ENCODE peak calls at places on chromosome 14, in seven cellular contexts. P is GM04504, A is T47D, B is astrocyte of the cerebellum, R is KBM-7, Y is cardiac muscle cell, M is sciatic nerve. O is an unnamed sample.

GRCh38 chr14:75542585-75543091 is 20.4 kb downstream of the BATF start:
- DNase-seq in P (no peak), A (peak), B (no peak), R (peak), Y (peak), M (peak), O (no peak)

GRCh38 chr14:54629635-54630360 is 62.9 kb downstream of the SAMD4A start:
- DNase-seq in P (no peak), A (no peak), B (no peak), R (no peak), Y (no peak), M (no peak), O (no peak)

GRCh38 chr14:23028800-23029199 is 5.9 kb downstream of the PSMB5 start:
- DNase-seq in P (no peak), A (no peak), B (no peak), R (no peak), Y (no peak), M (no peak), O (no peak)

GRCh38 chr14:64293976-64294671 is at the start of gene ESR2:
- DNase-seq in P (no peak), A (peak), B (no peak), R (peak), Y (peak), M (no peak), O (no peak)

GRCh38 chr14:75934998-75935628 is 46.7 kb downstream of the TGFB3 start:
- DNase-seq in P (no peak), A (no peak), B (no peak), R (peak), Y (no peak), M (no peak), O (no peak)

GRCh38 chr14:64440494-64440893 is 24.8 kb upstream of the AKAP5 start:
- DNase-seq in P (no peak), A (no peak), B (no peak), R (no peak), Y (no peak), M (no peak), O (no peak)

GRCh38 chr14:21385170-21385904 is 1.5 kb upstream of the SUPT16H start:
- DNase-seq in P (no peak), A (no peak), B (no peak), R (peak), Y (no peak), M (no peak), O (peak)

GRCh38 chr14:69572634-69573135 is 2.0 kb downstream of the CCDC177 start:
- DNase-seq in P (no peak), A (no peak), B (no peak), R (no peak), Y (peak), M (no peak), O (no peak)

GRCh38 chr14:71235865-71236264 is 328.6 kb downstream of the PCNX1 start:
- DNase-seq in P (no peak), A (no peak), B (peak), R (peak), Y (peak), M (no peak), O (peak)

GRCh38 chr14:101055776-101056374 is 152.4 kb upstream of the RTL1 start:
- DNase-seq in P (no peak), A (no peak), B (no peak), R (no peak), Y (no peak), M (no peak), O (no peak)

GRCh38 chr14:53740570-53740969 is 216.1 kb downstream of the BMP4 start:
- DNase-seq in P (no peak), A (no peak), B (no peak), R (no peak), Y (no peak), M (no peak), O (no peak)

GRCh38 chr14:99884834-99885648 is 91.8 kb downstream of the EML1 start:
- DNase-seq in P (peak), A (peak), B (peak), R (peak), Y (peak), M (no peak), O (peak)

GRCh38 chr14:101562659-101563351 is 1.5 kb downstream of the DIO3 start:
- DNase-seq in P (no peak), A (no peak), B (no peak), R (no peak), Y (no peak), M (no peak), O (no peak)

GRCh38 chr14:87000071-87000470 is 992.9 kb downstream of the GALC start:
- DNase-seq in P (no peak), A (no peak), B (no peak), R (no peak), Y (no peak), M (no peak), O (no peak)

GRCh38 chr14:72947366-72948160 is 21.3 kb downstream of the DCAF4 start:
- DNase-seq in P (no peak), A (no peak), B (no peak), R (no peak), Y (no peak), M (no peak), O (peak)

GRCh38 chr14:71395151-71395604 is 487.9 kb downstream of the PCNX1 start:
- DNase-seq in P (peak), A (no peak), B (no peak), R (no peak), Y (peak), M (no peak), O (no peak)

GRCh38 chr14:104355949-104356737 is 217.8 kb downstream of the KIF26A start:
- DNase-seq in P (no peak), A (no peak), B (no peak), R (no peak), Y (no peak), M (peak), O (no peak)

GRCh38 chr14:90897022-90897421 is 80.8 kb upstream of the TTC7B start:
- DNase-seq in P (no peak), A (no peak), B (no peak), R (no peak), Y (no peak), M (no peak), O (no peak)

GRCh38 chr14:92880851-92881250 is 42.1 kb upstream of the CHGA start:
- DNase-seq in P (peak), A (peak), B (no peak), R (peak), Y (peak), M (no peak), O (no peak)

GRCh38 chr14:20332386-20332945 is 613 bp downstream of the CCNB1IP1 start:
- DNase-seq in P (no peak), A (no peak), B (no peak), R (no peak), Y (peak), M (no peak), O (peak)